ENCODE peak calls at places on chromosomes 11 and 22, in four cellular contexts. One of them, this sample, is unnamed.

GRCh38 chr11:118343981-118344521 is at the start of gene CD3G:
- DNase-seq in mesenchymal stem cell: no peak
- DNase-seq in pulmonary artery endothelial cell: no peak
- DNase-seq in AG04449: no peak
- DNase-seq in this sample: no peak

GRCh38 chr11:71284525-71285092 is 32.2 kb upstream of the SHANK2 start:
- DNase-seq in pulmonary artery endothelial cell: no peak
- DNase-seq in AG04449: no peak
- DNase-seq in mesenchymal stem cell: no peak
- DNase-seq in this sample: no peak

GRCh38 chr11:126815111-126815510 is 185.5 kb downstream of the KIRREL3 start:
- DNase-seq in mesenchymal stem cell: no peak
- DNase-seq in pulmonary artery endothelial cell: no peak
- DNase-seq in AG04449: no peak
- DNase-seq in this sample: no peak

GRCh38 chr22:38718414-38718813 is 12.7 kb downstream of the GTPBP1 start:
- DNase-seq in mesenchymal stem cell: peak
- DNase-seq in AG04449: no peak
- DNase-seq in pulmonary artery endothelial cell: peak
- DNase-seq in this sample: peak

GRCh38 chr22:26172389-26172990 is 3.2 kb downstream of the SEZ6L start:
- DNase-seq in mesenchymal stem cell: peak
- DNase-seq in AG04449: no peak
- DNase-seq in pulmonary artery endothelial cell: no peak
- DNase-seq in this sample: peak

GRCh38 chr11:35007277-35007676 is 90.9 kb downstream of the PDHX start:
- DNase-seq in mesenchymal stem cell: no peak
- DNase-seq in pulmonary artery endothelial cell: no peak
- DNase-seq in AG04449: no peak
- DNase-seq in this sample: no peak

GRCh38 chr11:116192509-116193206 is 580.1 kb downstream of the BUD13 start:
- DNase-seq in pulmonary artery endothelial cell: no peak
- DNase-seq in mesenchymal stem cell: no peak
- DNase-seq in AG04449: no peak
- DNase-seq in this sample: no peak

GRCh38 chr11:47773882-47774281 is 6.7 kb upstream of the FNBP4 start:
- DNase-seq in mesenchymal stem cell: no peak
- DNase-seq in pulmonary artery endothelial cell: no peak
- DNase-seq in AG04449: no peak
- DNase-seq in this sample: no peak

GRCh38 chr11:17529814-17530162 is 14.4 kb downstream of the USH1C start:
- DNase-seq in mesenchymal stem cell: no peak
- DNase-seq in AG04449: no peak
- DNase-seq in pulmonary artery endothelial cell: no peak
- DNase-seq in this sample: no peak

GRCh38 chr11:47986742-47987141 is 6.4 kb downstream of the PTPRJ start:
- DNase-seq in mesenchymal stem cell: no peak
- DNase-seq in AG04449: no peak
- DNase-seq in pulmonary artery endothelial cell: no peak
- DNase-seq in this sample: no peak

GRCh38 chr11:100752371-100753073 is 65.4 kb downstream of the ARHGAP42 start:
- DNase-seq in AG04449: no peak
- DNase-seq in pulmonary artery endothelial cell: no peak
- DNase-seq in mesenchymal stem cell: no peak
- DNase-seq in this sample: no peak

GRCh38 chr22:38815844-38816243 is 21.9 kb upstream of the DNAL4 start:
- DNase-seq in mesenchymal stem cell: no peak
- DNase-seq in AG04449: no peak
- DNase-seq in pulmonary artery endothelial cell: no peak
- DNase-seq in this sample: no peak

GRCh38 chr11:69662021-69662698 is 13.0 kb downstream of the LTO1 start:
- DNase-seq in pulmonary artery endothelial cell: no peak
- DNase-seq in mesenchymal stem cell: no peak
- DNase-seq in AG04449: no peak
- DNase-seq in this sample: no peak

GRCh38 chr22:18057568-18058209 is 20.1 kb upstream of the PEX26 start:
- DNase-seq in pulmonary artery endothelial cell: peak
- DNase-seq in mesenchymal stem cell: peak
- DNase-seq in AG04449: peak
- DNase-seq in this sample: peak

GRCh38 chr22:31477329-31477728 is 12.3 kb downstream of the EIF4ENIF1 start:
- DNase-seq in AG04449: no peak
- DNase-seq in mesenchymal stem cell: no peak
- DNase-seq in pulmonary artery endothelial cell: no peak
- DNase-seq in this sample: no peak

GRCh38 chr11:36078686-36079055 is 134.8 kb downstream of the LDLRAD3 start:
- DNase-seq in mesenchymal stem cell: no peak
- DNase-seq in pulmonary artery endothelial cell: no peak
- DNase-seq in AG04449: no peak
- DNase-seq in this sample: no peak

GRCh38 chr11:34656062-34656720 is 35.3 kb downstream of the EHF start:
- DNase-seq in mesenchymal stem cell: peak
- DNase-seq in pulmonary artery endothelial cell: no peak
- DNase-seq in AG04449: no peak
- DNase-seq in this sample: no peak

GRCh38 chr11:99693941-99694492 is 673.3 kb downstream of the CNTN5 start:
- DNase-seq in mesenchymal stem cell: peak
- DNase-seq in pulmonary artery endothelial cell: no peak
- DNase-seq in AG04449: peak
- DNase-seq in this sample: peak

GRCh38 chr11:74682731-74683278 is 48.4 kb downstream of the CHRDL2 start:
- DNase-seq in AG04449: no peak
- DNase-seq in mesenchymal stem cell: no peak
- DNase-seq in pulmonary artery endothelial cell: no peak
- DNase-seq in this sample: no peak

GRCh38 chr22:26131755-26132154 is 37.5 kb upstream of the SEZ6L start:
- DNase-seq in AG04449: no peak
- DNase-seq in pulmonary artery endothelial cell: no peak
- DNase-seq in mesenchymal stem cell: no peak
- DNase-seq in this sample: no peak

This sample was measured in fibroblast of villous mesenchyme.